ENCODE peak calls at places on chromosome 12, in nine cellular contexts. X is A549, Q is uterus, I is caudate nucleus, J is upper lobe of right lung, L is heart right ventricle, A is AG04450, C is cardiac muscle cell, V is OCI-LY7. K is an unnamed sample.

GRCh38 chr12:132322206-132323132 is 6.9 kb downstream of the GALNT9 start:
- DNase-seq in C (peak), A (no peak), L (no peak), Q (no peak), J (no peak), X (no peak), I (no peak), V (no peak), K (no peak)

GRCh38 chr12:102543494-102543893 is 63.1 kb upstream of the IGF1 start:
- DNase-seq in C (no peak), X (no peak), J (no peak), V (no peak), A (no peak), I (no peak), L (no peak), Q (no peak), K (no peak)

GRCh38 chr12:131088701-131089525 is 135.2 kb downstream of the ADGRD1 start:
- DNase-seq in Q (peak), I (no peak), A (no peak), J (peak), C (no peak), X (no peak), L (no peak), V (no peak), K (no peak)

GRCh38 chr12:90111646-90112565 is 403.3 kb upstream of the ATP2B1 start:
- DNase-seq in I (no peak), A (no peak), Q (no peak), J (no peak), V (no peak), X (no peak), L (no peak), C (no peak), K (no peak)

GRCh38 chr12:22306311-22306710 is 28.2 kb downstream of the ST8SIA1 start:
- DNase-seq in A (no peak), I (no peak), X (no peak), L (no peak), J (no peak), C (peak), Q (no peak), V (no peak), K (no peak)

GRCh38 chr12:99985129-99985570 is 414 bp upstream of the ANKS1B start:
- DNase-seq in A (no peak), I (no peak), C (no peak), V (no peak), Q (no peak), X (no peak), L (no peak), J (no peak), K (no peak)

GRCh38 chr12:112103758-112104504 is 4.7 kb downstream of the NAA25 start:
- DNase-seq in L (no peak), Q (no peak), C (no peak), X (no peak), I (no peak), V (no peak), A (no peak), J (no peak), K (no peak)

GRCh38 chr12:122318607-122319311 is 52.5 kb upstream of the VPS33A start:
- DNase-seq in L (no peak), Q (no peak), J (no peak), I (no peak), C (peak), V (no peak), A (peak), X (peak), K (no peak)

GRCh38 chr12:88339966-88340365 is 197.9 kb downstream of the TMTC3 start:
- DNase-seq in C (no peak), J (no peak), A (no peak), X (no peak), V (no peak), L (no peak), I (no peak), Q (no peak), K (no peak)

GRCh38 chr12:122215789-122216188 is 10.1 kb downstream of the DIABLO start:
- DNase-seq in J (no peak), L (no peak), V (no peak), I (no peak), C (no peak), A (no peak), Q (no peak), X (no peak), K (no peak)

GRCh38 chr12:107144990-107145389 is 51.6 kb upstream of the CRY1 start:
- DNase-seq in J (no peak), L (no peak), A (no peak), C (peak), I (no peak), Q (no peak), X (no peak), V (no peak), K (no peak)

GRCh38 chr12:67047634-67048033 is 221.5 kb upstream of the CAND1 start:
- DNase-seq in C (no peak), I (no peak), V (no peak), A (no peak), J (no peak), X (no peak), Q (no peak), L (no peak), K (no peak)

GRCh38 chr12:68094645-68095395 is 64.7 kb downstream of the IFNG start:
- DNase-seq in A (no peak), Q (no peak), C (no peak), V (no peak), I (peak), X (no peak), L (no peak), J (no peak), K (no peak)

GRCh38 chr12:95789126-95790024 is 1.2 kb downstream of the NTN4 start:
- DNase-seq in A (no peak), X (peak), Q (no peak), V (no peak), J (peak), C (no peak), I (peak), L (peak), K (no peak)

GRCh38 chr12:11855993-11856374 is 206.5 kb downstream of the ETV6 start:
- DNase-seq in C (no peak), I (no peak), V (no peak), Q (no peak), J (no peak), L (no peak), X (no peak), A (no peak), K (no peak)

GRCh38 chr12:3658327-3659163 is 94.4 kb downstream of the CRACR2A start:
- DNase-seq in A (no peak), C (peak), X (no peak), I (no peak), V (peak), J (no peak), Q (no peak), L (peak), K (no peak)

GRCh38 chr12:68792952-68793351 is 15.0 kb upstream of the MDM2 start:
- DNase-seq in A (no peak), J (no peak), Q (no peak), V (peak), C (peak), X (peak), L (no peak), I (no peak), K (no peak)

GRCh38 chr12:39441189-39441962 is 1.5 kb downstream of the KIF21A start:
- DNase-seq in C (no peak), L (no peak), I (no peak), A (no peak), J (no peak), X (no peak), V (no peak), Q (no peak), K (no peak)

GRCh38 chr12:122004633-122005071 is 17.0 kb upstream of the BCL7A start:
- DNase-seq in V (no peak), I (no peak), A (no peak), L (no peak), C (peak), J (no peak), X (no peak), Q (no peak), K (no peak)

GRCh38 chr12:74171478-74171909 is 366.1 kb upstream of the ATXN7L3B start:
- DNase-seq in X (no peak), J (no peak), L (no peak), Q (no peak), I (no peak), A (no peak), C (no peak), V (no peak), K (no peak)

GRCh38 chr12:51023625-51024395 is 2.4 kb downstream of the SLC11A2 start:
- DNase-seq in L (no peak), I (no peak), A (no peak), J (no peak), Q (no peak), V (no peak), C (peak), X (no peak), K (no peak)

GRCh38 chr12:30440826-30441602 is 254.7 kb downstream of the IPO8 start:
- DNase-seq in X (peak), Q (no peak), J (no peak), I (no peak), V (peak), L (no peak), A (no peak), C (peak), K (no peak)

GRCh38 chr12:3556716-3557115 is 65.7 kb downstream of the PRMT8 start:
- DNase-seq in I (no peak), C (no peak), X (no peak), Q (no peak), L (no peak), J (no peak), A (no peak), V (no peak), K (no peak)

GRCh38 chr12:47651368-47652254 is 54.2 kb downstream of the RPAP3 start:
- DNase-seq in J (peak), A (peak), Q (peak), X (peak), C (peak), L (peak), V (peak), I (peak), K (peak)

GRCh38 chr12:49587174-49587908 is 18.1 kb downstream of the FAM186B start:
- DNase-seq in L (no peak), X (no peak), I (no peak), Q (no peak), C (no peak), V (no peak), A (no peak), J (no peak), K (no peak)

GRCh38 chr12:188910-189621 is 24.9 kb downstream of the SLC6A12 start:
- DNase-seq in X (peak), J (peak), L (peak), V (no peak), Q (no peak), C (peak), A (peak), I (peak), K (no peak)

GRCh38 chr12:71967176-71967575 is 28.5 kb downstream of the TPH2 start:
- DNase-seq in J (no peak), C (no peak), L (no peak), A (no peak), I (no peak), V (no peak), X (no peak), Q (no peak), K (no peak)

GRCh38 chr12:50961708-50962107 is 9.4 kb downstream of the HIGD1C start:
- DNase-seq in J (no peak), A (no peak), L (no peak), X (peak), C (no peak), V (no peak), Q (peak), I (no peak), K (no peak)

GRCh38 chr12:9706081-9706685 is 26.7 kb downstream of the CLECL1 start:
- DNase-seq in X (no peak), C (no peak), A (no peak), V (no peak), L (no peak), J (no peak), I (no peak), Q (no peak), K (no peak)

GRCh38 chr12:123938679-123939480 is 33.8 kb downstream of the CCDC92 start:
- DNase-seq in L (no peak), I (no peak), X (peak), C (peak), A (no peak), Q (no peak), V (peak), J (no peak), K (no peak)

GRCh38 chr12:26938660-26939185 is 453 bp downstream of the FGFR1OP2 start:
- DNase-seq in X (no peak), Q (no peak), L (no peak), C (no peak), V (peak), I (no peak), A (no peak), J (no peak), K (no peak)

GRCh38 chr12:1217191-1217949 is 226.3 kb downstream of the ERC1 start:
- DNase-seq in J (no peak), A (no peak), V (no peak), X (peak), I (no peak), C (peak), L (no peak), Q (no peak), K (no peak)

GRCh38 chr12:100927825-100928224 is 133.2 kb downstream of the ANO4 start:
- DNase-seq in I (no peak), V (no peak), L (no peak), X (no peak), A (peak), Q (no peak), J (no peak), C (no peak), K (no peak)

GRCh38 chr12:88876867-88877266 is 296.6 kb upstream of the KITLG start:
- DNase-seq in C (peak), L (no peak), V (no peak), J (no peak), A (no peak), I (no peak), X (no peak), Q (no peak), K (no peak)

GRCh38 chr12:116019415-116019814 is 258.1 kb downstream of the MED13L start:
- DNase-seq in C (no peak), X (no peak), A (no peak), L (no peak), J (no peak), I (no peak), V (no peak), Q (no peak), K (no peak)

GRCh38 chr12:113420996-113421595 is 1.1 kb upstream of the SDSL start:
- DNase-seq in C (no peak), A (no peak), V (no peak), L (no peak), I (no peak), X (no peak), Q (no peak), J (no peak), K (no peak)

GRCh38 chr12:56521590-56522371 is at the start of gene RBMS2:
- DNase-seq in I (peak), J (peak), C (peak), Q (peak), A (peak), L (peak), V (peak), X (peak), K (peak)

GRCh38 chr12:123998344-123998941 is 25.4 kb downstream of the ZNF664 start:
- DNase-seq in V (no peak), Q (no peak), X (no peak), L (no peak), I (no peak), A (peak), C (peak), J (no peak), K (no peak)

GRCh38 chr12:12992418-12993175 is 7.5 kb downstream of the HEBP1 start:
- DNase-seq in A (peak), L (no peak), J (peak), I (no peak), V (no peak), C (peak), X (peak), Q (peak), K (no peak)
- H3K27ac ChIP-seq in A (peak), L (peak), J (peak), I (peak), V (no peak), C (no peak), X (peak), Q (peak), K (no peak)

DNA sequence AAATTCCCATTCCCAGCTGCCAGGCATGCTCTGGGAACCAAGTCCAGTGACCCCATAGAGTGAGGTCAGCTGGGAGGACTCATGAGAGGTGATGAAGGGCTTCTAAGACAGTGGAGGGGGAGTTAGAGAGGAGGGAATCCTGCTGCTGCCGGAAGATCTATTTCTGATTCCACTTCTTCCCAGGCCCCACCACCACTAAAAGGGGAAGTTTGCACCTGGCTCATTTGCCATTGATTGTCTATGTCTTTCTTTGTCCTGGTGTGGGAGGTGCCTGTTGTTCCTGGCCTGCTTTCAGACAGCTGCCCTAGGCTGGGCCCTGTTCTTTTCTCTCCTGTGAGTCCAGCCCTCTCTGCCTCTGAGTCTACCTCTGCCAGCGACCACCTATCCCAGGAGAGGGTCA is 3.0 kb upstream of the KRT6A start:
- DNase-seq in I (no peak), V (peak), C (peak), Q (no peak), J (no peak), X (no peak), L (no peak), A (no peak), K (no peak)
- H3K27ac ChIP-seq in I (peak), V (no peak), C (no peak), Q (peak), J (no peak), X (peak), L (no peak), A (no peak), K (no peak)

GRCh38 chr12:57603323-57603722 is 1.3 kb upstream of the DTX3 start:
- DNase-seq in I (no peak), Q (no peak), J (no peak), C (no peak), X (no peak), V (no peak), A (no peak), L (no peak), K (no peak)
- H3K27ac ChIP-seq in I (peak), Q (peak), J (peak), C (no peak), X (no peak), V (no peak), A (no peak), L (peak), K (peak)

GRCh38 chr12:2477009-2477766 is 317.6 kb upstream of the FKBP4 start:
- DNase-seq in X (no peak), J (no peak), A (no peak), V (no peak), Q (no peak), I (no peak), L (no peak), C (no peak), K (no peak)

GRCh38 chr12:2479866-2480510 is 314.8 kb upstream of the FKBP4 start:
- DNase-seq in I (no peak), L (no peak), C (no peak), X (no peak), A (no peak), V (no peak), Q (no peak), J (no peak), K (no peak)

GRCh38 chr12:2481346-2481745 is 313.4 kb upstream of the FKBP4 start:
- DNase-seq in C (no peak), I (no peak), A (no peak), Q (no peak), V (no peak), X (no peak), L (no peak), J (no peak), K (no peak)

GRCh38 chr12:2481951-2482350 is 312.8 kb upstream of the FKBP4 start:
- DNase-seq in V (no peak), L (no peak), I (no peak), Q (no peak), J (no peak), C (no peak), A (no peak), X (no peak), K (no peak)

GRCh38 chr12:2475984-2476383 is 318.8 kb upstream of the FKBP4 start:
- DNase-seq in L (no peak), X (no peak), A (no peak), I (no peak), Q (no peak), C (no peak), J (no peak), V (no peak), K (no peak)
- H3K27ac ChIP-seq in L (no peak), X (no peak), A (no peak), I (no peak), Q (no peak), C (no peak), J (no peak), V (no peak), K (no peak)

K was measured in substantia nigra.